ENCODE peak calls at places on chromosomes 11 and 22, in four cellular contexts. One of them, this sample, is unnamed.
A peak's percentile ranks its signal among the peaks of the same experiment; 100 is the strongest.

GRCh38 chr11:3050386-3051325 is 6.6 kb downstream of the CARS1 start:
- DNase-seq in activated CD8-positive, alpha-beta memory T cell treated with anti-CD3 and anti-CD28 coated beads, Interleukin-2, amount 50 U/mL, for 48 hours: no peak
- DNase-seq in NCI-H1417: no peak
- DNase-seq in Calu3: no peak
- DNase-seq in this sample: no peak

GRCh38 chr11:45078236-45079074 is 68.0 kb upstream of the PRDM11 start:
- DNase-seq in activated CD8-positive, alpha-beta memory T cell treated with anti-CD3 and anti-CD28 coated beads, Interleukin-2, amount 50 U/mL, for 48 hours: no peak
- DNase-seq in NCI-H1417: no peak
- DNase-seq in Calu3: no peak
- DNase-seq in this sample: no peak

GRCh38 chr11:9170450-9170849 is 79.1 kb upstream of the SCUBE2 start:
- DNase-seq in activated CD8-positive, alpha-beta memory T cell treated with anti-CD3 and anti-CD28 coated beads, Interleukin-2, amount 50 U/mL, for 48 hours: no peak
- DNase-seq in NCI-H1417: no peak
- DNase-seq in Calu3: no peak
- DNase-seq in this sample: no peak

GRCh38 chr11:41085123-41085522 is 374.3 kb downstream of the LRRC4C start:
- DNase-seq in activated CD8-positive, alpha-beta memory T cell treated with anti-CD3 and anti-CD28 coated beads, Interleukin-2, amount 50 U/mL, for 48 hours: no peak
- DNase-seq in NCI-H1417: no peak
- DNase-seq in Calu3: no peak
- DNase-seq in this sample: no peak

GRCh38 chr11:114984611-114985163 is 306.4 kb downstream of the NXPE2 start:
- DNase-seq in activated CD8-positive, alpha-beta memory T cell treated with anti-CD3 and anti-CD28 coated beads, Interleukin-2, amount 50 U/mL, for 48 hours: no peak
- DNase-seq in NCI-H1417: no peak
- DNase-seq in Calu3: no peak
- DNase-seq in this sample: no peak

GRCh38 chr22:44797181-44797720 is 44.9 kb downstream of the ARHGAP8 start:
- DNase-seq in activated CD8-positive, alpha-beta memory T cell treated with anti-CD3 and anti-CD28 coated beads, Interleukin-2, amount 50 U/mL, for 48 hours: no peak
- DNase-seq in NCI-H1417: no peak
- DNase-seq in Calu3: no peak
- DNase-seq in this sample: no peak

GRCh38 chr11:121654506-121655480 is 202.0 kb upstream of the SORL1-AS1 start:
- DNase-seq in activated CD8-positive, alpha-beta memory T cell treated with anti-CD3 and anti-CD28 coated beads, Interleukin-2, amount 50 U/mL, for 48 hours: no peak
- DNase-seq in NCI-H1417: no peak
- DNase-seq in Calu3: no peak
- DNase-seq in this sample: no peak

GRCh38 chr22:29136715-29137700 is 64.2 kb downstream of the KREMEN1 start:
- DNase-seq in activated CD8-positive, alpha-beta memory T cell treated with anti-CD3 and anti-CD28 coated beads, Interleukin-2, amount 50 U/mL, for 48 hours: no peak
- DNase-seq in NCI-H1417: no peak
- DNase-seq in Calu3: no peak
- DNase-seq in this sample: no peak

GRCh38 chr11:72739240-72740059 is 12.8 kb downstream of the ARAP1 start:
- DNase-seq in activated CD8-positive, alpha-beta memory T cell treated with anti-CD3 and anti-CD28 coated beads, Interleukin-2, amount 50 U/mL, for 48 hours: no peak
- DNase-seq in NCI-H1417: no peak
- DNase-seq in Calu3: no peak
- DNase-seq in this sample: peak; percentile 34

GRCh38 chr11:124467376-124468061 is 22.0 kb upstream of the OR8B8 start:
- DNase-seq in activated CD8-positive, alpha-beta memory T cell treated with anti-CD3 and anti-CD28 coated beads, Interleukin-2, amount 50 U/mL, for 48 hours: no peak
- DNase-seq in NCI-H1417: no peak
- DNase-seq in Calu3: no peak
- DNase-seq in this sample: no peak

GRCh38 chr22:25346859-25347751 is 127.7 kb downstream of the CRYBB2 start:
- DNase-seq in activated CD8-positive, alpha-beta memory T cell treated with anti-CD3 and anti-CD28 coated beads, Interleukin-2, amount 50 U/mL, for 48 hours: no peak
- DNase-seq in NCI-H1417: no peak
- DNase-seq in Calu3: no peak
- DNase-seq in this sample: no peak

GRCh38 chr11:57781529-57781943 is 19.9 kb downstream of the CTNND1 start:
- DNase-seq in activated CD8-positive, alpha-beta memory T cell treated with anti-CD3 and anti-CD28 coated beads, Interleukin-2, amount 50 U/mL, for 48 hours: no peak
- DNase-seq in NCI-H1417: no peak
- DNase-seq in Calu3: peak; percentile 90
- DNase-seq in this sample: no peak

GRCh38 chr11:18775492-18776292 is 15.9 kb downstream of the PTPN5 start:
- DNase-seq in activated CD8-positive, alpha-beta memory T cell treated with anti-CD3 and anti-CD28 coated beads, Interleukin-2, amount 50 U/mL, for 48 hours: peak; percentile 92
- DNase-seq in NCI-H1417: peak; percentile 28
- DNase-seq in Calu3: peak; percentile 85
- DNase-seq in this sample: peak; percentile 8

GRCh38 chr22:49657275-49657973 is 170.2 kb downstream of the BRD1 start:
- DNase-seq in activated CD8-positive, alpha-beta memory T cell treated with anti-CD3 and anti-CD28 coated beads, Interleukin-2, amount 50 U/mL, for 48 hours: peak; percentile 81
- DNase-seq in NCI-H1417: no peak
- DNase-seq in Calu3: no peak
- DNase-seq in this sample: peak; percentile 82

GRCh38 chr11:84673753-84674152 is 953.4 kb downstream of the DLG2 start:
- DNase-seq in activated CD8-positive, alpha-beta memory T cell treated with anti-CD3 and anti-CD28 coated beads, Interleukin-2, amount 50 U/mL, for 48 hours: no peak
- DNase-seq in NCI-H1417: no peak
- DNase-seq in Calu3: no peak
- DNase-seq in this sample: no peak

GRCh38 chr11:36790450-36790849 is 192.4 kb upstream of the RAG2 start:
- DNase-seq in activated CD8-positive, alpha-beta memory T cell treated with anti-CD3 and anti-CD28 coated beads, Interleukin-2, amount 50 U/mL, for 48 hours: no peak
- DNase-seq in NCI-H1417: no peak
- DNase-seq in Calu3: no peak
- DNase-seq in this sample: no peak

GRCh38 chr11:30143098-30143705 is 87.6 kb upstream of the FSHB start:
- DNase-seq in activated CD8-positive, alpha-beta memory T cell treated with anti-CD3 and anti-CD28 coated beads, Interleukin-2, amount 50 U/mL, for 48 hours: no peak
- DNase-seq in NCI-H1417: peak; percentile 4
- DNase-seq in Calu3: peak; percentile 11
- DNase-seq in this sample: peak; percentile 9

GRCh38 chr22:44403930-44404329 is 91.2 kb upstream of the SHISAL1 start:
- DNase-seq in activated CD8-positive, alpha-beta memory T cell treated with anti-CD3 and anti-CD28 coated beads, Interleukin-2, amount 50 U/mL, for 48 hours: no peak
- DNase-seq in NCI-H1417: no peak
- DNase-seq in Calu3: no peak
- DNase-seq in this sample: no peak

GRCh38 chr11:82906236-82906635 is 4.7 kb downstream of the DDIAS start:
- DNase-seq in activated CD8-positive, alpha-beta memory T cell treated with anti-CD3 and anti-CD28 coated beads, Interleukin-2, amount 50 U/mL, for 48 hours: no peak
- DNase-seq in NCI-H1417: no peak
- DNase-seq in Calu3: no peak
- DNase-seq in this sample: peak; percentile 48

GRCh38 chr11:102208835-102209234 is 98.6 kb downstream of the YAP1 start:
- DNase-seq in activated CD8-positive, alpha-beta memory T cell treated with anti-CD3 and anti-CD28 coated beads, Interleukin-2, amount 50 U/mL, for 48 hours: no peak
- DNase-seq in NCI-H1417: no peak
- DNase-seq in Calu3: no peak
- DNase-seq in this sample: no peak

GRCh38 chr11:1397146-1397861 is 7.6 kb downstream of the BRSK2 start:
- DNase-seq in activated CD8-positive, alpha-beta memory T cell treated with anti-CD3 and anti-CD28 coated beads, Interleukin-2, amount 50 U/mL, for 48 hours: no peak
- DNase-seq in NCI-H1417: no peak
- DNase-seq in Calu3: no peak
- DNase-seq in this sample: no peak

GRCh38 chr11:123474994-123475393 is 44.9 kb downstream of the GRAMD1B start:
- DNase-seq in activated CD8-positive, alpha-beta memory T cell treated with anti-CD3 and anti-CD28 coated beads, Interleukin-2, amount 50 U/mL, for 48 hours: no peak
- DNase-seq in NCI-H1417: no peak
- DNase-seq in Calu3: no peak
- DNase-seq in this sample: no peak

GRCh38 chr11:103091024-103091423 is 936 bp downstream of the DCUN1D5 start:
- DNase-seq in activated CD8-positive, alpha-beta memory T cell treated with anti-CD3 and anti-CD28 coated beads, Interleukin-2, amount 50 U/mL, for 48 hours: no peak
- DNase-seq in NCI-H1417: peak; percentile 61
- DNase-seq in Calu3: no peak
- DNase-seq in this sample: no peak